ENCODE peak calls at places on chromosomes 2 and 18, in nine cellular contexts. S is glutamatergic neuron; X is stimulated activated CD4-positive, alpha-beta T cell treated with anti-CD3 and anti-CD28 coated beads, Interleukin-2, amount 100 ng/mL, for 48 hours; L is amniotic stem cell; G is caudate nucleus; O is stimulated activated CD8-positive, alpha-beta memory T cell treated with anti-CD3 and anti-CD28 coated beads, Interleukin-15, amount 100 ng/mL, for 24 hours; B is left kidney; W is pancreas; V is NCI-H1105. T is an unnamed sample.

GRCh38 chr2:26302846-26303245 is 43.1 kb upstream of the SELENOI start:
- DNase-seq in X (no peak), S (no peak), L (no peak), G (no peak), O (no peak), V (no peak), W (no peak), B (no peak), T (no peak)

GRCh38 chr18:25921677-25922421 is 168.6 kb downstream of the SS18 start:
- DNase-seq in O (no peak), W (peak; percentile 7), V (peak; percentile 34), S (peak; percentile 45), L (no peak), B (peak; percentile 18), X (peak; percentile 26), G (no peak), T (peak; percentile 69)

GRCh38 chr2:240817496-240818292 is 2.3 kb downstream of the KIF1A start:
- DNase-seq in X (no peak), V (no peak), S (no peak), O (no peak), B (no peak), W (no peak), G (no peak), L (no peak), T (no peak)

GRCh38 chr18:519019-519879 is 18.7 kb upstream of the COLEC12 start:
- DNase-seq in B (peak; percentile 67), G (no peak), X (no peak), V (no peak), W (peak; percentile 14), O (no peak), L (no peak), S (no peak), T (no peak)

GRCh38 chr18:45958730-45959129 is 8.4 kb downstream of the EPG5 start:
- DNase-seq in V (no peak), G (no peak), S (no peak), W (no peak), X (no peak), O (no peak), L (no peak), B (no peak), T (no peak)

GRCh38 chr2:226215902-226216503 is 583.6 kb downstream of the IRS1 start:
- DNase-seq in W (peak; percentile 31), S (peak; percentile 79), O (peak; percentile 1), B (peak; percentile 87), V (no peak), G (no peak), L (peak; percentile 17), X (peak; percentile 61), T (peak; percentile 64)

GRCh38 chr2:191169456-191170300 is 18.9 kb upstream of the STAT4 start:
- DNase-seq in L (no peak), O (no peak), W (no peak), B (no peak), S (no peak), X (no peak), G (no peak), V (no peak), T (no peak)

GRCh38 chr2:60531638-60532216 is 21.7 kb downstream of the BCL11A start:
- DNase-seq in V (no peak), S (peak; percentile 53), X (no peak), O (no peak), G (no peak), B (peak; percentile 64), W (no peak), L (no peak), T (peak; percentile 62)

GRCh38 chr18:7566587-7567486 is at the start of gene PTPRM:
- DNase-seq in B (peak; percentile 93), V (peak; percentile 29), G (no peak), O (no peak), S (peak; percentile 80), X (peak; percentile 31), W (peak; percentile 79), L (peak; percentile 76), T (peak; percentile 88)

GRCh38 chr18:26458526-26459232 is 89.7 kb downstream of the KCTD1 start:
- DNase-seq in G (no peak), L (no peak), W (no peak), S (no peak), O (no peak), V (no peak), B (no peak), X (no peak), T (no peak)

GRCh38 chr2:237863659-237864029 is 4.2 kb downstream of the RAMP1 start:
- DNase-seq in L (no peak), G (no peak), S (no peak), B (no peak), W (no peak), X (no peak), V (no peak), O (no peak), T (no peak)

GRCh38 chr2:8132371-8132831 is 549.5 kb upstream of the ID2 start:
- DNase-seq in O (no peak), V (peak; percentile 36), W (no peak), X (no peak), L (no peak), G (peak; percentile 39), B (peak; percentile 46), S (no peak), T (no peak)

GRCh38 chr18:33201509-33201926 is 239.0 kb downstream of the CCDC178 start:
- DNase-seq in S (peak; percentile 36), V (no peak), L (peak; percentile 2), B (peak; percentile 87), W (no peak), X (no peak), O (no peak), G (no peak), T (peak; percentile 89)

GRCh38 chr2:231260442-231260841 is 62.0 kb downstream of the ARMC9 start:
- DNase-seq in V (no peak), B (no peak), O (no peak), S (no peak), W (no peak), L (no peak), G (no peak), X (no peak), T (no peak)

GRCh38 chr2:64839844-64840243 is 149.4 kb upstream of the SLC1A4 start:
- DNase-seq in W (no peak), G (no peak), B (peak; percentile 68), X (no peak), S (no peak), O (no peak), V (no peak), L (no peak), T (no peak)

GRCh38 chr18:8046421-8046820 is 479.3 kb downstream of the PTPRM start:
- DNase-seq in B (no peak), O (no peak), V (no peak), L (no peak), W (no peak), G (no peak), X (no peak), S (no peak), T (no peak)

GRCh38 chr2:237563816-237564215 is 2.6 kb upstream of the PRLH start:
- DNase-seq in V (no peak), O (no peak), G (no peak), W (peak; percentile 26), L (peak; percentile 3), X (no peak), B (peak; percentile 90), S (no peak), T (no peak)

GRCh38 chr2:109447811-109448210 is 166.0 kb downstream of the SEPTIN10 start:
- DNase-seq in B (no peak), V (no peak), X (no peak), G (peak; percentile 73), W (no peak), S (peak; percentile 72), O (no peak), L (no peak), T (no peak)

GRCh38 chr2:42755161-42755900 is 8.6 kb downstream of the OXER1 start:
- DNase-seq in X (no peak), V (no peak), L (no peak), B (no peak), W (peak; percentile 76), O (no peak), G (no peak), S (no peak), T (no peak)

T was measured in NCI-H69.